ENCODE peak calls at places on chromosome 6, in six cellular contexts. B is breast epithelium; I is CD4-positive, alpha-beta memory T cell; U is colonic mucosa; D is mesendoderm; Q is HCT116. E is an unnamed sample.
A peak's percentile ranks its signal among the peaks of the same experiment; 100 is the strongest.

GRCh38 chr6:74404366-74404765 is 708.4 kb downstream of the CD109 start:
- DNase-seq in B (no peak), I (no peak), U (no peak), D (no peak), Q (no peak), E (no peak)

GRCh38 chr6:111653434-111653833 is 47.8 kb upstream of the TRAF3IP2 start:
- DNase-seq in B (no peak), I (no peak), U (no peak), D (no peak), Q (no peak), E (no peak)

GRCh38 chr6:14804001-14804401 is 441.9 kb upstream of the JARID2 start:
- DNase-seq in B (peak; percentile 60), I (no peak), U (no peak), D (no peak), Q (no peak), E (peak; percentile 66)

GRCh38 chr6:37130704-37131103 is 39.2 kb upstream of the PIM1 start:
- DNase-seq in B (no peak), I (no peak), U (peak; percentile 55), D (no peak), Q (no peak), E (no peak)

GRCh38 chr6:157228421-157229218 is 94.7 kb downstream of the TMEM242 start:
- DNase-seq in B (peak; percentile 48), I (no peak), U (no peak), D (peak; percentile 32), Q (no peak), E (no peak)

GRCh38 chr6:170447561-170447930 is 105.6 kb downstream of the PSMB1 start:
- DNase-seq in B (no peak), I (no peak), U (no peak), D (no peak), Q (no peak), E (no peak)

GRCh38 chr6:156795825-156796224 is 18.6 kb downstream of the ARID1B start:
- DNase-seq in B (no peak), I (no peak), U (no peak), D (no peak), Q (no peak), E (no peak)

GRCh38 chr6:128574413-128574812 is 54.0 kb upstream of the PTPRK start:
- DNase-seq in B (no peak), I (no peak), U (no peak), D (no peak), Q (no peak), E (no peak)

GRCh38 chr6:48378874-48379407 is 267.9 kb upstream of the PTCHD4 start:
- DNase-seq in B (no peak), I (no peak), U (no peak), D (no peak), Q (no peak), E (no peak)

GRCh38 chr6:134830194-134830593 is 119.7 kb downstream of the ALDH8A1 start:
- DNase-seq in B (no peak), I (no peak), U (no peak), D (no peak), Q (no peak), E (no peak)

GRCh38 chr6:134823635-134824034 is 126.3 kb downstream of the ALDH8A1 start:
- DNase-seq in B (no peak), I (no peak), U (no peak), D (no peak), Q (no peak), E (no peak)

GRCh38 chr6:134830945-134831344 is 119.0 kb downstream of the ALDH8A1 start:
- DNase-seq in B (no peak), I (no peak), U (no peak), D (no peak), Q (no peak), E (no peak)

GRCh38 chr6:134828641-134829040 is 121.3 kb downstream of the ALDH8A1 start:
- DNase-seq in B (no peak), I (no peak), U (no peak), D (no peak), Q (no peak), E (no peak)

GRCh38 chr6:134826889-134827737 is 122.8 kb downstream of the ALDH8A1 start:
- DNase-seq in B (peak; percentile 62), I (no peak), U (no peak), D (no peak), Q (no peak), E (no peak)
- H3K27ac ChIP-seq in B (peak overlapping the region; percentile 66), I (no peak overlapping the region), U (no peak overlapping the region), D (no peak overlapping the region), Q (no peak overlapping the region), E (no peak overlapping the region)

GRCh38 chr6:158706369-158706982 is 56.6 kb downstream of the SYTL3 start:
- DNase-seq in B (no peak), I (no peak), U (peak; percentile 58), D (peak; percentile 96), Q (peak; percentile 80), E (peak; percentile 40)
- H3K4me1 ChIP-seq in B (no peaks in the 10 kb centered on the region), I (peaks cover 10% of the 10 kb centered on the region), U (peaks cover 8% of the 10 kb centered on the region), D (peaks cover 12% of the 10 kb centered on the region), Q (peaks cover 49% of the 10 kb centered on the region), E (peaks cover 3% of the 10 kb centered on the region)

GRCh38 chr6:100267002-100267401 is 197.7 kb downstream of the SIM1 start:
- DNase-seq in B (no peak), I (no peak), U (no peak), D (no peak), Q (no peak), E (no peak)
- H3K27me3 ChIP-seq in B (no peaks in the 10 kb centered on the region), I (no peaks in the 10 kb centered on the region), U (no peaks in the 10 kb centered on the region), D (peaks cover 2% of the 10 kb centered on the region), Q (no peaks in the 10 kb centered on the region), E (no peaks in the 10 kb centered on the region)

GRCh38 chr6:136039185-136039584 is 187.7 kb downstream of the PDE7B start:
- DNase-seq in B (no peak), I (no peak), U (no peak), D (no peak), Q (no peak), E (no peak)
- H3K27ac ChIP-seq in B (peak overlapping the region; percentile 48), I (no peak overlapping the region), U (no peak overlapping the region), D (no peak overlapping the region), Q (no peak overlapping the region), E (no peak overlapping the region)

GRCh38 chr6:87289571-87289970 is 32.8 kb upstream of the SMIM8 start:
- DNase-seq in B (no peak), I (no peak), U (no peak), D (no peak), Q (no peak), E (no peak)
- H3K4me1 ChIP-seq in B (no peaks in the 10 kb centered on the region), I (no peaks in the 10 kb centered on the region), U (no peaks in the 10 kb centered on the region), D (no peaks in the 10 kb centered on the region), Q (no peaks in the 10 kb centered on the region), E (no peaks in the 10 kb centered on the region)

GRCh38 chr6:149950423-149950822 is 8.6 kb downstream of the ULBP2 start:
- DNase-seq in B (no peak), I (no peak), U (no peak), D (no peak), Q (no peak), E (no peak)
- H3K27me3 ChIP-seq in B (peaks cover 36% of the 10 kb centered on the region), I (peaks cover 24% of the 10 kb centered on the region), U (peaks cover 34% of the 10 kb centered on the region), D (peaks cover 3% of the 10 kb centered on the region), Q (no peaks in the 10 kb centered on the region), E (no peaks in the 10 kb centered on the region)